ENCODE peak calls at places on chromosomes 16 and 17, in four cellular contexts. R is breast epithelium, G is ovary, U is SJSA1. I is an unnamed sample.

GRCh38 chr17:58402047-58402446 is 15.3 kb downstream of the RNF43 start:
- DNase-seq in R (no peak), G (no peak), U (no peak), I (peak; percentile 27)

GRCh38 chr16:22782299-22782698 is 31.7 kb upstream of the HS3ST2 start:
- DNase-seq in R (no peak), G (no peak), U (no peak), I (no peak)

GRCh38 chr16:11949527-11949926 is 7.7 kb upstream of the NPIPB2 start:
- DNase-seq in R (no peak), G (no peak), U (peak; percentile 26), I (peak; percentile 54)

GRCh38 chr17:20159406-20160075 is 150.4 kb downstream of the SPECC1 start:
- DNase-seq in R (no peak), G (no peak), U (no peak), I (no peak)

GRCh38 chr17:74646231-74646630 is 22.7 kb upstream of the CD300E start:
- DNase-seq in R (no peak), G (no peak), U (no peak), I (no peak)

GRCh38 chr17:336110-337021 is 16.2 kb downstream of the RPH3AL start:
- DNase-seq in R (peak; percentile 73), G (peak; percentile 93), U (no peak), I (peak; percentile 64)

GRCh38 chr17:1882836-1883235 is 53.0 kb downstream of the RPA1 start:
- DNase-seq in R (no peak), G (no peak), U (peak; percentile 10), I (peak; percentile 57)

GRCh38 chr16:74769791-74770190 is 4.8 kb downstream of the FA2H start:
- DNase-seq in R (no peak), G (no peak), U (no peak), I (no peak)

GRCh38 chr17:4520881-4521600 is 22.4 kb downstream of the SPNS2 start:
- DNase-seq in R (no peak), G (no peak), U (no peak), I (no peak)

GRCh38 chr17:40139566-40140058 is 725 bp upstream of the CASC3 start:
- DNase-seq in R (no peak), G (peak; percentile 55), U (no peak), I (no peak)

GRCh38 chr16:49638696-49639629 is 216.9 kb downstream of the ZNF423 start:
- DNase-seq in R (no peak), G (peak; percentile 61), U (peak; percentile 68), I (no peak)

GRCh38 chr16:17354121-17354750 is 116.5 kb downstream of the XYLT1 start:
- DNase-seq in R (no peak), G (no peak), U (no peak), I (no peak)

GRCh38 chr16:48963901-48964615 is 317.6 kb downstream of the CBLN1 start:
- DNase-seq in R (no peak), G (no peak), U (peak; percentile 96), I (no peak)

GRCh38 chr16:51876934-51877333 is 670.0 kb downstream of the TOX3 start:
- DNase-seq in R (no peak), G (no peak), U (no peak), I (peak; percentile 74)

GRCh38 chr16:9033125-9033830 is 58.2 kb upstream of the HAPSTR1 start:
- DNase-seq in R (no peak), G (no peak), U (peak; percentile 44), I (peak; percentile 45)

GRCh38 chr17:4232168-4232813 is 31.5 kb downstream of the ANKFY1 start:
- DNase-seq in R (no peak), G (no peak), U (no peak), I (no peak)

GRCh38 chr16:2072926-2073325 is 25.1 kb downstream of the TSC2 start:
- DNase-seq in R (no peak), G (no peak), U (no peak), I (no peak)

GRCh38 chr16:2066139-2066538 is 18.4 kb downstream of the TSC2 start:
- DNase-seq in R (no peak), G (no peak), U (no peak), I (no peak)

GRCh38 chr16:2071454-2072263 is 23.9 kb downstream of the TSC2 start:
- DNase-seq in R (no peak), G (no peak), U (no peak), I (no peak)

GRCh38 chr16:2074071-2074470 is 26.3 kb downstream of the TSC2 start:
- DNase-seq in R (no peak), G (no peak), U (no peak), I (no peak)

GRCh38 chr16:2070576-2071453 is 23.0 kb downstream of the TSC2 start:
- DNase-seq in R (no peak), G (no peak), U (no peak), I (no peak)
- H3K36me3 ChIP-seq in R (no peaks in the 10 kb centered on the region), G (no peaks in the 10 kb centered on the region), U (peaks cover 80% of the 10 kb centered on the region), I (peaks cover 12% of the 10 kb centered on the region)

GRCh38 chr16:47061204-47061603 is 82.5 kb downstream of the NETO2 start:
- DNase-seq in R (no peak), G (no peak), U (no peak), I (no peak)
- H3K36me3 ChIP-seq in R (no peaks in the 10 kb centered on the region), G (no peaks in the 10 kb centered on the region), U (no peaks in the 10 kb centered on the region), I (no peaks in the 10 kb centered on the region)

GRCh38 chr17:55416470-55417052 is 5.1 kb downstream of the MMD start:
- DNase-seq in R (no peak), G (no peak), U (no peak), I (no peak)
- H3K36me3 ChIP-seq in R (no peaks in the 10 kb centered on the region), G (no peaks in the 10 kb centered on the region), U (peaks cover 22% of the 10 kb centered on the region), I (peaks cover 12% of the 10 kb centered on the region)

GRCh38 chr16:69133555-69133954 is 1.1 kb downstream of the UTP4 start:
- DNase-seq in R (no peak), G (no peak), U (no peak), I (no peak)
- H3K36me3 ChIP-seq in R (no peaks in the 10 kb centered on the region), G (no peaks in the 10 kb centered on the region), U (peaks cover 75% of the 10 kb centered on the region), I (peaks cover 9% of the 10 kb centered on the region)